ENCODE peak calls at places on chromosomes 1 and 21, in five cellular contexts. X, E, A, R and S are unnamed samples.

GRCh38 chr1:150692720-150693119 is 4.2 kb downstream of the GOLPH3L start:
- DNase-seq in A (no peak), R (peak), E (no peak), X (no peak), S (no peak)

GRCh38 chr1:90925928-90926869 is 95.6 kb downstream of the ZNF644 start:
- DNase-seq in A (no peak), E (no peak), R (peak), X (no peak), S (peak)

GRCh38 chr1:38793299-38793698 is 66.3 kb downstream of the RRAGC start:
- DNase-seq in X (no peak), E (no peak), R (no peak), A (no peak), S (no peak)

GRCh38 chr1:46456411-46456963 is 33.1 kb upstream of the DMBX1 start:
- DNase-seq in E (no peak), A (no peak), X (no peak), R (no peak), S (no peak)

GRCh38 chr1:242189591-242189990 is 190.7 kb upstream of the MAP1LC3C start:
- DNase-seq in X (no peak), A (no peak), R (no peak), E (no peak), S (no peak)

GRCh38 chr1:32775640-32776337 is 41.4 kb downstream of the YARS1 start:
- DNase-seq in E (no peak), X (no peak), A (no peak), R (peak), S (no peak)

GRCh38 chr1:205229399-205229861 is 1.7 kb downstream of the TMCC2 start:
- DNase-seq in X (peak), A (peak), E (peak), R (peak), S (no peak)

GRCh38 chr1:162502928-162503327 is 5.3 kb downstream of the UHMK1 start:
- DNase-seq in A (no peak), X (no peak), E (no peak), R (peak), S (no peak)

GRCh38 chr1:145871994-145872411 is 13.1 kb upstream of the PIAS3 start:
- DNase-seq in X (no peak), R (peak), E (no peak), A (peak), S (no peak)

GRCh38 chr1:228502522-228502921 is 15.3 kb downstream of the RNF187 start:
- DNase-seq in E (no peak), X (no peak), R (no peak), A (no peak), S (no peak)

GRCh38 chr21:15520811-15521643 is 208.8 kb upstream of the USP25 start:
- DNase-seq in R (peak), X (no peak), E (no peak), A (no peak), S (no peak)

GRCh38 chr1:1858382-1859086 is 32.4 kb downstream of the GNB1 start:
- DNase-seq in X (peak), A (no peak), R (peak), E (no peak), S (peak)

GRCh38 chr1:101115112-101115511 is 89.5 kb upstream of the DPH5 start:
- DNase-seq in R (no peak), X (no peak), A (no peak), E (no peak), S (no peak)

GRCh38 chr1:37288900-37289299 is 185.5 kb upstream of the ZC3H12A start:
- DNase-seq in X (no peak), R (no peak), A (no peak), E (no peak), S (no peak)

GRCh38 chr1:210587547-210587946 is 258.8 kb downstream of the HHAT start:
- DNase-seq in R (no peak), X (no peak), A (no peak), E (no peak), S (no peak)

GRCh38 chr1:182249201-182249676 is 142.4 kb downstream of the GLUL start:
- DNase-seq in X (no peak), A (no peak), E (peak), R (no peak), S (no peak)

GRCh38 chr1:193606035-193606434 is 419.6 kb upstream of the B3GALT2 start:
- DNase-seq in R (no peak), A (no peak), X (no peak), E (no peak), S (no peak)

GRCh38 chr1:218481116-218481775 is 136.1 kb downstream of the TGFB2 start:
- DNase-seq in R (peak), X (no peak), A (no peak), E (no peak), S (no peak)

GRCh38 chr21:41398831-41399230 is 27.2 kb upstream of the MX1 start:
- DNase-seq in X (no peak), A (no peak), E (no peak), R (no peak), S (no peak)

GRCh38 chr21:20971296-20971921 is 26.8 kb upstream of the NCAM2 start:
- DNase-seq in A (no peak), E (peak), X (no peak), R (peak), S (no peak)

GRCh38 chr1:172533511-172534116 is 664 bp downstream of the SUCO start:
- DNase-seq in A (peak), E (peak), R (peak), X (no peak), S (no peak)

GRCh38 chr1:156744786-156745419 is 4.0 kb upstream of the MRPL24 start:
- DNase-seq in X (no peak), E (no peak), R (no peak), A (no peak), S (no peak)

GRCh38 chr1:160167056-160167455 is 15.7 kb downstream of the ATP1A4 start:
- DNase-seq in A (no peak), X (no peak), E (no peak), R (no peak), S (no peak)

GRCh38 chr1:26283871-26284596 is 4.1 kb downstream of the SH3BGRL3 start:
- DNase-seq in E (no peak), R (no peak), A (no peak), X (no peak), S (no peak)

GRCh38 chr1:67869233-67869632 is 36.0 kb upstream of the GNG12 start:
- DNase-seq in E (no peak), X (no peak), R (no peak), A (no peak), S (no peak)

GRCh38 chr21:46117586-46118304 is 19.8 kb downstream of the COL6A2 start:
- DNase-seq in E (no peak), R (no peak), X (no peak), A (no peak), S (no peak)

GRCh38 chr1:26874896-26875295 is 11.9 kb downstream of the SFN start:
- DNase-seq in E (no peak), R (no peak), A (no peak), X (no peak), S (no peak)

GRCh38 chr1:62841587-62842169 is 57.7 kb downstream of the ATG4C start:
- DNase-seq in R (peak), X (no peak), E (peak), A (no peak), S (peak)

GRCh38 chr1:162916407-162916806 is 55.4 kb upstream of the CCDC190 start:
- DNase-seq in E (no peak), R (peak), A (no peak), X (no peak), S (no peak)

GRCh38 chr1:12176298-12177118 is 9.7 kb downstream of the TNFRSF1B start:
- DNase-seq in A (no peak), E (no peak), R (no peak), X (no peak), S (no peak)